ENCODE peak calls at places on chromosomes 3 and 15, in nine cellular contexts. B is Caco-2, K is A549, Z is AG10803, P is HL-60, L is tibial artery, W is heart left ventricle, Q is HFFc6, R is nephron progenitor cell. A is an unnamed sample.

GRCh38 chr15:77030042-77030927 is 35.4 kb downstream of the PSTPIP1 start:
- DNase-seq in P (no peak), K (no peak), W (peak), Q (no peak), Z (no peak), L (peak), R (peak), B (peak), A (no peak)

GRCh38 chr3:177427096-177427495 is 229.8 kb upstream of the TBL1XR1 start:
- DNase-seq in Q (no peak), K (no peak), P (no peak), Z (no peak), L (no peak), B (no peak), W (no peak), R (no peak), A (no peak)

GRCh38 chr15:19987389-19988048 is 554.1 kb downstream of the GOLGA6L6 start:
- DNase-seq in K (no peak), B (peak), Q (no peak), Z (no peak), P (no peak), W (no peak), L (no peak), R (no peak), A (no peak)

GRCh38 chr15:49946681-49947080 is 172.4 kb downstream of the ATP8B4 start:
- DNase-seq in K (no peak), L (no peak), P (no peak), Z (no peak), R (no peak), Q (no peak), W (no peak), B (no peak), A (no peak)

GRCh38 chr15:80844011-80844732 is 65.0 kb downstream of the CEMIP start:
- DNase-seq in P (no peak), Q (peak), K (peak), W (no peak), L (no peak), B (no peak), Z (peak), R (no peak), A (peak)

GRCh38 chr15:86620113-86620512 is 540.4 kb downstream of the AGBL1 start:
- DNase-seq in P (no peak), K (no peak), W (no peak), R (no peak), L (no peak), B (no peak), Z (no peak), Q (no peak), A (no peak)

GRCh38 chr15:85615930-85616329 is 178.8 kb downstream of the KLHL25 start:
- DNase-seq in L (no peak), K (peak), P (no peak), Z (peak), R (no peak), W (no peak), B (no peak), Q (no peak), A (peak)

GRCh38 chr15:65929573-65929972 is 60.3 kb downstream of the RAB11A start:
- DNase-seq in K (no peak), P (no peak), B (no peak), Z (no peak), Q (no peak), L (no peak), W (no peak), R (no peak), A (no peak)

GRCh38 chr3:156862338-156862737 is 36.2 kb downstream of the LEKR1 start:
- DNase-seq in L (no peak), K (no peak), W (no peak), B (no peak), P (no peak), Q (no peak), R (no peak), Z (no peak), A (no peak)

GRCh38 chr15:99095626-99096025 is 9.3 kb upstream of the SYNM start:
- DNase-seq in B (no peak), P (no peak), L (no peak), R (no peak), Z (no peak), W (no peak), K (no peak), Q (no peak), A (no peak)

GRCh38 chr3:143726727-143727126 is 121.5 kb downstream of the SLC9A9 start:
- DNase-seq in R (no peak), L (no peak), B (no peak), Q (no peak), W (no peak), K (no peak), P (no peak), Z (no peak), A (no peak)

GRCh38 chr15:86439614-86440013 is 359.9 kb downstream of the AGBL1 start:
- DNase-seq in L (no peak), P (no peak), B (no peak), Q (no peak), R (no peak), Z (no peak), W (no peak), K (no peak), A (no peak)

GRCh38 chr3:133256787-133257483 is 142.9 kb upstream of the BFSP2 start:
- DNase-seq in R (no peak), W (no peak), Q (peak), L (no peak), B (no peak), Z (no peak), K (no peak), P (no peak), A (no peak)

GRCh38 chr3:195868866-195869412 is 39.4 kb downstream of the TNK2 start:
- DNase-seq in W (no peak), B (no peak), P (no peak), K (no peak), R (no peak), L (peak), Q (no peak), Z (no peak), A (no peak)

GRCh38 chr3:43856761-43857160 is 166.0 kb downstream of the ABHD5 start:
- DNase-seq in K (no peak), L (no peak), Q (no peak), Z (no peak), W (no peak), P (no peak), R (no peak), B (no peak), A (no peak)

GRCh38 chr3:136141891-136142290 is 54.2 kb downstream of the MSL2 start:
- DNase-seq in P (no peak), R (no peak), B (no peak), W (no peak), Z (peak), Q (no peak), L (no peak), K (no peak), A (no peak)

GRCh38 chr3:10437995-10438901 is 67.1 kb downstream of the ATP2B2 start:
- DNase-seq in R (peak), B (no peak), P (no peak), W (no peak), L (no peak), Q (peak), K (no peak), Z (peak), A (no peak)

GRCh38 chr3:50687916-50688315 is 13.2 kb downstream of the DOCK3 start:
- DNase-seq in L (no peak), K (no peak), W (no peak), R (no peak), B (no peak), Q (no peak), Z (no peak), P (no peak), A (no peak)

GRCh38 chr15:87219650-87220615 is 1036.6 kb downstream of the NTRK3 start:
- DNase-seq in W (no peak), K (no peak), B (no peak), Z (peak), R (no peak), L (no peak), P (no peak), Q (peak), A (no peak)

GRCh38 chr3:97984061-97984460 is 11.8 kb upstream of the RIOX2 start:
- DNase-seq in W (no peak), P (no peak), L (no peak), Z (no peak), B (no peak), R (no peak), K (no peak), Q (no peak), A (no peak)

GRCh38 chr3:66507631-66508260 is 6.9 kb upstream of the LRIG1 start:
- DNase-seq in W (peak), Q (no peak), Z (no peak), P (no peak), R (no peak), B (no peak), K (no peak), L (no peak), A (no peak)

GRCh38 chr3:115062009-115062408 is 85.1 kb downstream of the ZBTB20 start:
- DNase-seq in K (no peak), Q (no peak), Z (no peak), W (no peak), R (no peak), L (no peak), B (no peak), P (no peak), A (no peak)

GRCh38 chr15:64634020-64634419 is 141.4 kb downstream of the RBPMS2 start:
- DNase-seq in Q (no peak), L (no peak), K (no peak), R (no peak), W (no peak), B (no peak), P (no peak), Z (no peak), A (no peak)

GRCh38 chr3:80549173-80549572 is 781.4 kb upstream of the ROBO1 start:
- DNase-seq in W (no peak), Z (no peak), B (no peak), L (no peak), R (no peak), K (no peak), Q (no peak), P (no peak), A (no peak)

GRCh38 chr3:184538600-184539431 is 22.8 kb upstream of the EPHB3 start:
- DNase-seq in Z (no peak), K (no peak), B (no peak), W (no peak), P (no peak), L (no peak), Q (no peak), R (no peak), A (no peak)

GRCh38 chr3:52841211-52841980 is 6.6 kb upstream of the MUSTN1 start:
- DNase-seq in Z (no peak), Q (no peak), R (no peak), W (no peak), L (peak), P (no peak), K (no peak), B (no peak), A (no peak)

GRCh38 chr15:84881520-84881830 is 3.0 kb upstream of the SLC28A1 start:
- DNase-seq in W (no peak), Q (no peak), K (no peak), P (no peak), R (no peak), L (no peak), Z (no peak), B (no peak), A (no peak)

GRCh38 chr15:57720861-57721260 is 14.3 kb downstream of the POLR2M start:
- DNase-seq in R (no peak), L (no peak), K (no peak), B (no peak), Z (peak), Q (no peak), P (no peak), W (no peak), A (no peak)

DNA sequence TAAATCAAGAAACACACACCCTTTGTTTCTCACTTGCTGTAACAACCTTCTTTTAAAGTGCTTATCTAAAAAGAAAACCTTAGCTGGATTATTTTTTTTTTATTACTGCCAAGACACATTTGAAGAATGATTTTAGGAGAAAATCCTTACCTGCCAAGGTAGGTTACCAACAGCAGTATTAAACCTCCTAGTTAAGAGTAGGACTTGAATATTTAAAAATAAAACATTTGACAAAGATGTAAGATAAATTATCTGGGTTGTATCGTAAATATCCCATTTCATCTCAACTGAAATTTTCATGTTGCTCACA is 192.1 kb downstream of the PDZRN3 start:
- DNase-seq in B (no peak), K (no peak), W (no peak), Z (no peak), P (no peak), L (no peak), R (no peak), Q (no peak), A (no peak)
- TF ChIP-seq CTCF in B (no peak), K (no peak), W (peak), Z (no peak), P (no peak), L (no peak), R (no peak), Q (peak), A (no peak)

GRCh38 chr3:71423151-71423906 is 160.2 kb downstream of the FOXP1 start:
- DNase-seq in W (peak), P (no peak), Q (no peak), B (no peak), K (peak), R (no peak), L (no peak), Z (no peak), A (peak)
- TF ChIP-seq CTCF in W (no peak), P (no peak), Q (peak), B (no peak), K (no peak), R (no peak), L (no peak), Z (no peak), A (no peak)

DNA sequence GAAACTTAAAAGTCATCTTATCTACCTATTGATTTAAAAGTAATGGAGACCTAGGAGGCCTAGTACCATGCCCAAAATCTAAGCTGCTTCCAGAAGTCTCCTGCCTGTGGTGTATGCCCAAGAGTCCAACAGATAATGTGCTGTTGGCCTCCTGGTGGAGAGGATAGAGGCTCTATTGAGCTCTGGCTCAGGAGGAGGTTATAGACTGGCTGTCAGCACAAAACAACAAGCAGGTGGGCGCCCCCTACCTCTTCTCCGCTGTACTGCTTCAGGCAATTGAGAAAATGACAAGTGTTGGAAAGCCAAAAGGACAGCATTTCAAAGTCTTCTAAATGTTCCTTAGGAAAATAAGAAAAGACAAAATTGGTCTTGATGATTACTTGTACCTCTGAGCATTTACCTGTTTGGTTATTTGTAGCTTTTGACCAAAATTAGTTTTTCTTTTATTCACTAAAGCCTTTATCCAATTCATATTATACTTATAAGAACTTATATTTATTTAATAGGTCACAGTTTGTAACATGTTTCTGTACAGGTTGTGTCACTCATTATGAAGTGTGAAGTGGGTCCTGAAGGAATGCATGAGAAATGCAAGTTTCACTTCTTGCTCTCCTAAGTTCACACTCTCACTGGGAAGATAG is 17.2 kb upstream of the GNB5 start:
- DNase-seq in Q (peak), W (no peak), L (no peak), Z (peak), P (peak), R (peak), K (peak), B (peak), A (peak)
- TF ChIP-seq CTCF in Q (peak), W (peak), L (peak), Z (peak), P (peak), R (peak), K (peak), B (peak), A (peak)

GRCh38 chr15:63461230-63461629 is 43.2 kb upstream of the USP3 start:
- DNase-seq in K (no peak), P (no peak), L (no peak), B (peak), Z (no peak), R (peak), Q (no peak), W (no peak), A (peak)
- TF ChIP-seq CTCF in K (peak), P (no peak), L (peak), B (peak), Z (no peak), R (no peak), Q (no peak), W (no peak), A (peak)

DNA sequence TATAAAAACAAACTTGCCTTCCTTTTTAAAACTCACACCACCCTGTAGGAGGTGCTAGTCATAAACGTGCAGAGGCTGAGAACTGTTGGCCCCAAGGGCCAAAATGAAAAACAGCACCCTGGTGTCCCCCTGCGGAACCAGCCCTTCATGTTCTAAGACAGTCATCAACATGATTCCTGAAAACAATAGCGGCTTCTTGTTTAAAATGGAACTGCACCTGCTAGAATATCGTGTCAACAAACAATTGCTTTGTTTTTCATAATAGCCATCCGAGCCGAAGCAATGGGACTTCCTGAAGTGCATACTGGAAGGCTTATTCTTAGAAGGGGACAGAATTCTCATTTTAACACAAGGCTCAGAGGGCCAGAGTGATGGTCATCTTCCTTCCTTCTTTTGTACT is 43.7 kb downstream of the MECOM start:
- DNase-seq in Q (no peak), K (no peak), B (no peak), R (no peak), Z (no peak), P (no peak), W (no peak), L (no peak), A (no peak)
- TF ChIP-seq CTCF in Q (no peak), K (no peak), B (no peak), R (peak), Z (no peak), P (no peak), W (no peak), L (no peak), A (no peak)

GRCh38 chr3:157888040-157888439 is 218.2 kb downstream of the SHOX2 start:
- DNase-seq in Q (no peak), W (no peak), K (no peak), P (no peak), B (no peak), L (no peak), Z (no peak), R (no peak), A (no peak)
- TF ChIP-seq CTCF in Q (peak), W (no peak), K (no peak), P (no peak), B (no peak), L (no peak), Z (no peak), R (no peak), A (no peak)

GRCh38 chr3:85821130-85821756 is 862.5 kb downstream of the CADM2 start:
- DNase-seq in K (peak), Q (no peak), Z (no peak), W (no peak), R (peak), P (no peak), B (no peak), L (no peak), A (peak)
- TF ChIP-seq CTCF in K (peak), Q (peak), Z (no peak), W (peak), R (peak), P (peak), B (peak), L (no peak), A (peak)